ENCODE peak calls at places on chromosomes 2 and 18, in eight cellular contexts. B, V, O, C, G, R, J and M are unnamed samples.

GRCh38 chr2:96637385-96638143 is 548 bp downstream of the KANSL3 start:
- DNase-seq in B (peak; percentile 21), V (peak; percentile 90), O (peak; percentile 82), C (peak; percentile 66), G (peak; percentile 87), R (peak; percentile 48), J (peak; percentile 92), M (peak; percentile 96)

GRCh38 chr2:20423847-20424246 is 23.0 kb upstream of the RHOB start:
- DNase-seq in B (no peak), V (no peak), O (no peak), C (no peak), G (no peak), R (no peak), J (no peak), M (no peak)

GRCh38 chr2:27164960-27165763 is 16.4 kb downstream of the TCF23 start:
- DNase-seq in B (no peak), V (no peak), O (no peak), C (no peak), G (no peak), R (no peak), J (no peak), M (no peak)

GRCh38 chr2:43127941-43128561 is 98.4 kb downstream of the ZFP36L2 start:
- DNase-seq in B (peak; percentile 39), V (no peak), O (peak; percentile 52), C (peak; percentile 39), G (no peak), R (no peak), J (no peak), M (peak; percentile 64)

GRCh38 chr2:207883002-207883780 is 113.5 kb upstream of the FZD5 start:
- DNase-seq in B (no peak), V (no peak), O (no peak), C (no peak), G (no peak), R (no peak), J (no peak), M (no peak)

GRCh38 chr2:47043142-47043890 is 111.8 kb downstream of the STPG4 start:
- DNase-seq in B (no peak), V (peak; percentile 61), O (no peak), C (no peak), G (peak; percentile 93), R (peak; percentile 85), J (no peak), M (no peak)

GRCh38 chr2:33342171-33342570 is 134.3 kb upstream of the RASGRP3 start:
- DNase-seq in B (no peak), V (no peak), O (no peak), C (no peak), G (no peak), R (no peak), J (no peak), M (no peak)

GRCh38 chr2:115412501-115412900 is 970.1 kb downstream of the DPP10 start:
- DNase-seq in B (no peak), V (no peak), O (no peak), C (no peak), G (no peak), R (no peak), J (no peak), M (no peak)

GRCh38 chr18:77858331-77858730 is 608.7 kb downstream of the GALR1 start:
- DNase-seq in B (no peak), V (no peak), O (no peak), C (no peak), G (no peak), R (no peak), J (no peak), M (no peak)

GRCh38 chr2:128413014-128413717 is 94.5 kb upstream of the HS6ST1 start:
- DNase-seq in B (no peak), V (no peak), O (no peak), C (no peak), G (no peak), R (no peak), J (no peak), M (no peak)

GRCh38 chr2:160247295-160247694 is 47.2 kb upstream of the ITGB6 start:
- DNase-seq in B (no peak), V (no peak), O (no peak), C (no peak), G (no peak), R (no peak), J (no peak), M (no peak)

GRCh38 chr2:127743477-127744026 is 42.3 kb downstream of the SFT2D3 start:
- DNase-seq in B (no peak), V (no peak), O (no peak), C (no peak), G (no peak), R (no peak), J (no peak), M (no peak)

GRCh38 chr2:43006834-43007543 is 214.6 kb upstream of the HAAO start:
- DNase-seq in B (no peak), V (no peak), O (no peak), C (no peak), G (no peak), R (no peak), J (no peak), M (no peak)

GRCh38 chr2:1992280-1992679 is 248.0 kb upstream of the PXDN start:
- DNase-seq in B (no peak), V (no peak), O (no peak), C (no peak), G (no peak), R (no peak), J (no peak), M (no peak)

GRCh38 chr2:1990724-1991123 is 246.4 kb upstream of the PXDN start:
- DNase-seq in B (no peak), V (peak; percentile 65), O (no peak), C (peak; percentile 92), G (peak; percentile 38), R (no peak), J (no peak), M (no peak)

GRCh38 chr2:1990151-1990589 is 245.9 kb upstream of the PXDN start:
- DNase-seq in B (no peak), V (peak; percentile 38), O (no peak), C (no peak), G (no peak), R (no peak), J (no peak), M (no peak)

GRCh38 chr2:1991706-1992245 is 247.5 kb upstream of the PXDN start:
- DNase-seq in B (no peak), V (no peak), O (no peak), C (no peak), G (no peak), R (no peak), J (no peak), M (no peak)

GRCh38 chr2:1991126-1991525 is 246.8 kb upstream of the PXDN start:
- DNase-seq in B (no peak), V (no peak), O (no peak), C (no peak), G (no peak), R (no peak), J (no peak), M (no peak)
- H3K27me3 ChIP-seq in B (peaks cover 6% of the 10 kb centered on the region), V (peaks cover 6% of the 10 kb centered on the region), O (no peaks in the 10 kb centered on the region), C (no peaks in the 10 kb centered on the region), G (no peaks in the 10 kb centered on the region), R (no peaks in the 10 kb centered on the region), J (no peaks in the 10 kb centered on the region), M (no peaks in the 10 kb centered on the region)

DNA sequence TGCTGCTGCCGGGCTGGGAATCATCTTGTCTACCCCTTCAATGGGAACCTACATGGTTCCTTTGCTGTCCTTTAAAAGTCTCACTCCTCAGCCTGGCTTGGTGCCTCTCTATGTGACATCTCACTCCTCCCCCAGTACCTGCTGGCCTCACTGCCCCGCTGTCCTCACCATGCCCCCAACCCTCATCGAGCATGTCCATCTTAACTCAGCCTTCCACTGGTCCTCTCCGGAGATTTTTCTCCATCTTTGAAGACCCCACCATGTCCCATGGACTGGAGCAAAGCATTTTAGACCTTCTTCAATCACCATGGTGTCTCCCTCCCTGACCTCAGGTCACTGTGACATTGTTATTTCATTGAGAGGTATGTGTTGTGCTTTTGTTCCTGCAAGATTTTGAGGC is 58.1 kb upstream of the SIX3 start:
- DNase-seq in B (no peak), V (no peak), O (no peak), C (no peak), G (no peak), R (no peak), J (no peak), M (no peak)
- H3K27me3 ChIP-seq in B (no peaks in the 10 kb centered on the region), V (peaks cover 100% of the 10 kb centered on the region), O (no peaks in the 10 kb centered on the region), C (no peaks in the 10 kb centered on the region), G (peaks cover 13% of the 10 kb centered on the region), R (peaks cover 10% of the 10 kb centered on the region), J (no peaks in the 10 kb centered on the region), M (no peaks in the 10 kb centered on the region)

GRCh38 chr18:25058520-25058919 is 293.4 kb downstream of the ZNF521 start:
- DNase-seq in B (no peak), V (no peak), O (no peak), C (peak; percentile 68), G (no peak), R (no peak), J (peak; percentile 56), M (no peak)
- H3K27me3 ChIP-seq in B (no peaks in the 10 kb centered on the region), V (no peaks in the 10 kb centered on the region), O (no peaks in the 10 kb centered on the region), C (no peaks in the 10 kb centered on the region), G (no peaks in the 10 kb centered on the region), R (no peaks in the 10 kb centered on the region), J (no peaks in the 10 kb centered on the region), M (no peaks in the 10 kb centered on the region)

DNA sequence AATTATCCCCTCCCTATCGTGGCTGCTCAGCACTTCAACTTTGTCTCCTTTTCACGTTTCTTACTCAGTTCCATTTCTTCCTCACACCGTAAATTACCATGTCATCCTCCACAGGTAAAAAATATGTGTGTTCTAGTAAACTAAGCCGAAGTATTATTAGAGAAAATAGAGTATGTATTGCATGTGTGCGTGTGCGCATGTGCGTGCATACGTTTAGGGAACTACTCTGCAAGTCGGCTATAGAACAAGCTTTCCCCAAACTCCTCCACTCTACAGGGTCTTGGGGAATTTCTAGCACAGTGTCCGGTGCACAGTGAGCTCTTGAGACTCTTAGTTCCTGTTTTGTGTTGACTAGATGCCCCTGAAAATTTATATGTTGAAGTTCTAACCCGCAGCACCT is 9.1 kb upstream of the RAX start:
- DNase-seq in B (no peak), V (no peak), O (no peak), C (no peak), G (no peak), R (no peak), J (no peak), M (no peak)
- H3K27me3 ChIP-seq in B (no peaks in the 10 kb centered on the region), V (no peaks in the 10 kb centered on the region), O (peaks cover 11% of the 10 kb centered on the region), C (peaks cover 4% of the 10 kb centered on the region), G (peaks cover 64% of the 10 kb centered on the region), R (peaks cover 70% of the 10 kb centered on the region), J (no peaks in the 10 kb centered on the region), M (no peaks in the 10 kb centered on the region)